ENCODE peak calls at places on chromosome 16, in five cellular contexts. One of them, this sample, is unnamed.

GRCh38 chr16:90078594-90078895 is 1.4 kb upstream of the PRDM7 start:
- DNase-seq in SK-N-SH: no peak
- DNase-seq in endothelial cell of umbilical vein: no peak
- DNase-seq in HepG2: no peak
- DNase-seq in GM23338: no peak
- DNase-seq in this sample: no peak

GRCh38 chr16:27945233-27945975 is 118.1 kb downstream of the GSG1L start:
- DNase-seq in endothelial cell of umbilical vein: no peak
- DNase-seq in GM23338: peak; percentile 35
- DNase-seq in SK-N-SH: peak; percentile 46
- DNase-seq in HepG2: no peak
- DNase-seq in this sample: no peak

GRCh38 chr16:76656951-76657498 is 379.8 kb downstream of the CNTNAP4 start:
- DNase-seq in endothelial cell of umbilical vein: no peak
- DNase-seq in GM23338: no peak
- DNase-seq in HepG2: no peak
- DNase-seq in SK-N-SH: peak; percentile 34
- DNase-seq in this sample: no peak

GRCh38 chr16:59021751-59022150 is 287.6 kb upstream of the GOT2 start:
- DNase-seq in endothelial cell of umbilical vein: no peak
- DNase-seq in GM23338: no peak
- DNase-seq in SK-N-SH: no peak
- DNase-seq in HepG2: no peak
- DNase-seq in this sample: no peak

GRCh38 chr16:3036726-3037315 is at the start of gene BICDL2:
- DNase-seq in SK-N-SH: no peak
- DNase-seq in endothelial cell of umbilical vein: no peak
- DNase-seq in GM23338: peak; percentile 93
- DNase-seq in HepG2: no peak
- DNase-seq in this sample: no peak

GRCh38 chr16:12639044-12639443 is 164.6 kb downstream of the CPPED1 start:
- DNase-seq in HepG2: peak; percentile 52
- DNase-seq in GM23338: no peak
- DNase-seq in endothelial cell of umbilical vein: no peak
- DNase-seq in SK-N-SH: no peak
- DNase-seq in this sample: no peak

GRCh38 chr16:68265078-68265925 is 976 bp downstream of the SLC7A6 start:
- DNase-seq in GM23338: peak; percentile 46
- DNase-seq in SK-N-SH: peak; percentile 56
- DNase-seq in endothelial cell of umbilical vein: peak; percentile 60
- DNase-seq in HepG2: peak; percentile 100
- DNase-seq in this sample: no peak

GRCh38 chr16:53098526-53099317 is 43.9 kb downstream of the CHD9 start:
- DNase-seq in endothelial cell of umbilical vein: peak; percentile 95
- DNase-seq in GM23338: peak; percentile 55
- DNase-seq in SK-N-SH: peak; percentile 78
- DNase-seq in HepG2: peak; percentile 48
- DNase-seq in this sample: peak; percentile 59

GRCh38 chr16:48102083-48103008 is 53.4 kb downstream of the ABCC12 start:
- DNase-seq in HepG2: no peak
- DNase-seq in SK-N-SH: no peak
- DNase-seq in GM23338: no peak
- DNase-seq in endothelial cell of umbilical vein: no peak
- DNase-seq in this sample: no peak

GRCh38 chr16:23539984-23540816 is 16.9 kb downstream of the EARS2 start:
- DNase-seq in endothelial cell of umbilical vein: no peak
- DNase-seq in GM23338: no peak
- DNase-seq in SK-N-SH: no peak
- DNase-seq in HepG2: peak; percentile 99
- DNase-seq in this sample: no peak

GRCh38 chr16:68235882-68236803 is at the start of gene ESRP2:
- DNase-seq in HepG2: peak; percentile 80
- DNase-seq in SK-N-SH: peak; percentile 37
- DNase-seq in endothelial cell of umbilical vein: no peak
- DNase-seq in GM23338: peak; percentile 85
- DNase-seq in this sample: peak; percentile 89

GRCh38 chr16:56353054-56353921 is 72.1 kb downstream of the AMFR start:
- DNase-seq in SK-N-SH: no peak
- DNase-seq in GM23338: no peak
- DNase-seq in HepG2: no peak
- DNase-seq in endothelial cell of umbilical vein: no peak
- DNase-seq in this sample: peak; percentile 46

GRCh38 chr16:515175-515962 is 12.1 kb upstream of the CAPN15 start:
- DNase-seq in endothelial cell of umbilical vein: peak; percentile 55
- DNase-seq in HepG2: no peak
- DNase-seq in SK-N-SH: no peak
- DNase-seq in GM23338: no peak
- DNase-seq in this sample: no peak

GRCh38 chr16:83215417-83216001 is 588.7 kb downstream of the CDH13 start:
- DNase-seq in SK-N-SH: peak; percentile 49
- DNase-seq in GM23338: peak; percentile 92
- DNase-seq in endothelial cell of umbilical vein: peak; percentile 48
- DNase-seq in HepG2: peak; percentile 21
- DNase-seq in this sample: no peak

GRCh38 chr16:54846761-54847160 is 83.9 kb upstream of the IRX5 start:
- DNase-seq in GM23338: no peak
- DNase-seq in SK-N-SH: no peak
- DNase-seq in endothelial cell of umbilical vein: no peak
- DNase-seq in HepG2: no peak
- DNase-seq in this sample: no peak

GRCh38 chr16:1174477-1175357 is 21.8 kb downstream of the CACNA1H start:
- DNase-seq in GM23338: no peak
- DNase-seq in SK-N-SH: no peak
- DNase-seq in HepG2: peak; percentile 61
- DNase-seq in endothelial cell of umbilical vein: no peak
- DNase-seq in this sample: no peak

GRCh38 chr16:89139907-89140361 is 31.6 kb upstream of the CDH15 start:
- DNase-seq in endothelial cell of umbilical vein: no peak
- DNase-seq in GM23338: no peak
- DNase-seq in HepG2: no peak
- DNase-seq in SK-N-SH: no peak
- DNase-seq in this sample: no peak

GRCh38 chr16:6484931-6485330 is 847.7 kb upstream of the RBFOX1 start:
- DNase-seq in SK-N-SH: no peak
- DNase-seq in GM23338: no peak
- DNase-seq in HepG2: no peak
- DNase-seq in endothelial cell of umbilical vein: no peak
- DNase-seq in this sample: no peak

GRCh38 chr16:75420987-75421819 is 12.1 kb downstream of the CFDP1 start:
- DNase-seq in endothelial cell of umbilical vein: no peak
- DNase-seq in HepG2: peak; percentile 73
- DNase-seq in SK-N-SH: peak; percentile 71
- DNase-seq in GM23338: peak; percentile 91
- DNase-seq in this sample: peak; percentile 39

GRCh38 chr16:61948414-61948813 is 87.8 kb downstream of the CDH8 start:
- DNase-seq in GM23338: no peak
- DNase-seq in SK-N-SH: no peak
- DNase-seq in endothelial cell of umbilical vein: no peak
- DNase-seq in HepG2: no peak
- DNase-seq in this sample: no peak

GRCh38 chr16:73020409-73020884 is 27.5 kb downstream of the ZFHX3 start:
- DNase-seq in GM23338: no peak
- DNase-seq in HepG2: peak; percentile 92
- DNase-seq in endothelial cell of umbilical vein: peak; percentile 89
- DNase-seq in SK-N-SH: no peak
- DNase-seq in this sample: no peak
- TF ChIP-seq POLR2AphosphoS5 in GM23338: no peak
- TF ChIP-seq POLR2AphosphoS5 in HepG2: no peak
- TF ChIP-seq POLR2AphosphoS5 in endothelial cell of umbilical vein: peak; percentile 86
- TF ChIP-seq POLR2AphosphoS5 in SK-N-SH: peak; percentile 26
- TF ChIP-seq POLR2AphosphoS5 in this sample: no peak

DNA sequence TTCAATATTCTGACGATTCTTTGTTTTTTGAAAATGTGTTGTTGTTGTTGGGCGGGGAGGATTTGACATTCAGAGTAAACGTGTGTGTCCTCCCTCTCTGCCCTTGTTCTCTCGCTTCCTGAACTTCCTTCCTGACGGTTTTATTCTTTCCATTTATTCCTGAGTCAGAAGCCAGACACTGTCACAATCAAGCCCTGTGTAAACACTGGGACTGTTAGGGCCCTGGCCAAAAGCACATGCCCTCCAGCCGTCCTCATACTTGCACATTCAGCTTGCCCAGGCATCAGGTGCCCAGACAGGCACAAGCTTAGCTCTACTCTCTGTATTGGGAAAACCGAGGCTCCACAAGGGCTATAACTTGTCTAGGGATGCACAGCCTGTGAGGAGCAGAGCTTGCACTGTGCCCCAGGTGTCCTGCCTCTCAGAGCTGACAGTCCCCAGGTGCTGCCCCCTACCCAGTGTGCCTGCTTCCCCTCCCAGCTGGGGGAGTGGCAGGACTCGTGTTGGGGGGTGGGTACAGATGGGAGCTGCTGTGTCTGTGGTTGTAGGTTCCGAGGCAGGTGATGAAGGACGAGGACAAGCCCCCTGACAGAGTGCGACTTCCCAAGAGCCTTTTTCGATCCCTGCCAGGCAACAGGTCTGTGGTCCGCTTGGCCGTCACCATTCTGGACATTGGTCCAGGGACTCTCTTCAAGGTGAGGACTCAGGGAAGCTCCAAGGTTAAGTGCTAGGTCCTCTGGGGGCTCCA is 9.7 kb downstream of the ADGRG3 start:
- DNase-seq in GM23338: no peak
- DNase-seq in endothelial cell of umbilical vein: no peak
- DNase-seq in HepG2: peak; percentile 59
- DNase-seq in SK-N-SH: no peak
- DNase-seq in this sample: peak; percentile 89
- TF ChIP-seq POLR2AphosphoS5 in GM23338: no peak
- TF ChIP-seq POLR2AphosphoS5 in endothelial cell of umbilical vein: no peak
- TF ChIP-seq POLR2AphosphoS5 in HepG2: no peak
- TF ChIP-seq POLR2AphosphoS5 in SK-N-SH: no peak
- TF ChIP-seq POLR2AphosphoS5 in this sample: peak; percentile 55

GRCh38 chr16:87828071-87828971 is 41.0 kb downstream of the SLC7A5 start:
- DNase-seq in GM23338: no peak
- DNase-seq in endothelial cell of umbilical vein: no peak
- DNase-seq in SK-N-SH: no peak
- DNase-seq in HepG2: no peak
- DNase-seq in this sample: no peak

GRCh38 chr16:87830673-87831420 is 38.5 kb downstream of the SLC7A5 start:
- DNase-seq in HepG2: no peak
- DNase-seq in SK-N-SH: no peak
- DNase-seq in endothelial cell of umbilical vein: no peak
- DNase-seq in GM23338: no peak
- DNase-seq in this sample: no peak

GRCh38 chr16:87831421-87832136 is 37.7 kb downstream of the SLC7A5 start:
- DNase-seq in HepG2: no peak
- DNase-seq in SK-N-SH: no peak
- DNase-seq in endothelial cell of umbilical vein: no peak
- DNase-seq in GM23338: no peak
- DNase-seq in this sample: no peak

GRCh38 chr16:87829988-87830672 is 39.2 kb downstream of the SLC7A5 start:
- DNase-seq in GM23338: no peak
- DNase-seq in SK-N-SH: no peak
- DNase-seq in HepG2: no peak
- DNase-seq in endothelial cell of umbilical vein: no peak
- DNase-seq in this sample: no peak

DNA sequence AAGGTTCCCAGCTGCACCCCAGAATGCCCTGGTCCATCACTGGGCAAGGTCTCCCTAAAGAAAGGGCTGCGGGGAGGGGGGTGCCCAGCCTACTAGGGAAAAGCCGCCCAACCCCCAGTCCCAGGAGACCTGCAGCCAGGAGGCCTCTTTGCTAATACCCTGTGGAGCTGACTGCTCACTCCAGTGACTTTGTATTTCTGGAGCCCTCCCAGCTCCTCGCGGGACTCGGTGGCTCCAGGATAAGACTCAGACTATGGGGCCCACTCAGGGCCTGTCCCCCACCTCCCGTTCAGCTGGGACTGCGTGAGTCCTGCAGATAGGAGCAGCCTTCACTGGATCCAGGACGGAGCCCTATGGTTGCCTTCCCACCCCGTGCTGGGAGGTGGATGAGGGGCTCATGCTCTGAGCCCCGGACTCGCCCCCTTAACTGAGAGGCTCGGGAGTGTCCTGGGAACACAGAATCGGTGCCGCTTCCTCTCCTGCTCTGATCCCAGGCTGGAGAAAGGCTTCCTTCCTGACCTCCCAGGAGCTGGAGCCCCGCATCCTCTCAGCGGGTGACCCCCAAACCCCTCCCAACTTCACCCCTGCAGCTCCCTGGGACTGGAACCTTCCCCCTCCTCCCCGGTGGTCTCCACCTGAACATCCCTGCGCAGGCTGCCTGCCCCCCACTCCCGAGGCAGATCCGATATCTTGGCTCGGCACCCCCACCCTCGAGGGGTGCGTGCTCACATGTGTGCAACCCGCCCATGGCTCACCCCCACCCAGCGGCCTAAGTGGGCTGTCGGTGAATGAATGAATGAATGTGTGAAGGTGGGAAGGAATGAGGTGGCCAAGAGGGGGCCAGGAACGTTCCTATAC is 40.0 kb downstream of the SLC7A5 start:
- DNase-seq in GM23338: no peak
- DNase-seq in endothelial cell of umbilical vein: no peak
- DNase-seq in HepG2: no peak
- DNase-seq in SK-N-SH: no peak
- DNase-seq in this sample: no peak
- TF ChIP-seq POLR2AphosphoS5 in GM23338: no peak
- TF ChIP-seq POLR2AphosphoS5 in endothelial cell of umbilical vein: no peak
- TF ChIP-seq POLR2AphosphoS5 in HepG2: peak; percentile 45
- TF ChIP-seq POLR2AphosphoS5 in SK-N-SH: no peak
- TF ChIP-seq POLR2AphosphoS5 in this sample: no peak

GRCh38 chr16:4682084-4682581 is 11.2 kb upstream of the NUDT16L1 start:
- DNase-seq in SK-N-SH: no peak
- DNase-seq in GM23338: no peak
- DNase-seq in endothelial cell of umbilical vein: no peak
- DNase-seq in HepG2: no peak
- DNase-seq in this sample: no peak
- TF ChIP-seq POLR2AphosphoS5 in SK-N-SH: no peak
- TF ChIP-seq POLR2AphosphoS5 in GM23338: no peak
- TF ChIP-seq POLR2AphosphoS5 in endothelial cell of umbilical vein: no peak
- TF ChIP-seq POLR2AphosphoS5 in HepG2: no peak
- TF ChIP-seq POLR2AphosphoS5 in this sample: no peak

GRCh38 chr16:78257376-78257728 is 157.9 kb downstream of the WWOX start:
- DNase-seq in endothelial cell of umbilical vein: no peak
- DNase-seq in HepG2: no peak
- DNase-seq in SK-N-SH: no peak
- DNase-seq in GM23338: no peak
- DNase-seq in this sample: no peak

GRCh38 chr16:78259883-78260282 is 160.4 kb downstream of the WWOX start:
- DNase-seq in HepG2: no peak
- DNase-seq in GM23338: peak; percentile 28
- DNase-seq in endothelial cell of umbilical vein: no peak
- DNase-seq in SK-N-SH: no peak
- DNase-seq in this sample: no peak

GRCh38 chr16:78252757-78253156 is 153.3 kb downstream of the WWOX start:
- DNase-seq in HepG2: peak; percentile 79
- DNase-seq in endothelial cell of umbilical vein: no peak
- DNase-seq in GM23338: no peak
- DNase-seq in SK-N-SH: no peak
- DNase-seq in this sample: no peak

GRCh38 chr16:78256686-78257375 is 157.4 kb downstream of the WWOX start:
- DNase-seq in endothelial cell of umbilical vein: no peak
- DNase-seq in SK-N-SH: no peak
- DNase-seq in HepG2: peak; percentile 37
- DNase-seq in GM23338: no peak
- DNase-seq in this sample: no peak

DNA sequence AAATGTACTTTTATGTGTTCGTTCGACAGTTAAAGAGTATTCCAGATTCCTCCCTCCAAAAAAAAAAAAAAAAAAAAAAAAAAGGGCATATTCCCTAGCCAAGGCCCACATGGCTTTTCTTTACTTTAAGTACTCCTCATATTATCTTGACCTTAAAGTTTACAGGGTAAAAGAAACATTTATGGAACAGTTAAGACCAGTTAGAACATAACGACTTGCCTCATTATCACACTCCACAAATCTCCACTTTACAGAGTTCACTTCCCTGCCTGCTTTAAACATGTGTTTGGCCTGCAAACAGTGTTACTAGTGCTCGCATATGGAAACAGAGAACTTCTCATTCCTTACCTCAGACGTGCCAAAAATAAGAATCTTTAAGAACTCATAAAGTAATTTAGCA is 159.2 kb downstream of the WWOX start:
- DNase-seq in GM23338: no peak
- DNase-seq in endothelial cell of umbilical vein: no peak
- DNase-seq in HepG2: no peak
- DNase-seq in SK-N-SH: no peak
- DNase-seq in this sample: no peak
- TF ChIP-seq POLR2AphosphoS5 in GM23338: no peak
- TF ChIP-seq POLR2AphosphoS5 in endothelial cell of umbilical vein: no peak
- TF ChIP-seq POLR2AphosphoS5 in HepG2: no peak
- TF ChIP-seq POLR2AphosphoS5 in SK-N-SH: no peak
- TF ChIP-seq POLR2AphosphoS5 in this sample: no peak

This sample was measured in breast epithelium.